ENCODE peak calls at places on chromosomes 13 and 19, in seven cellular contexts. K is HFF-Myc, H is astrocyte of the spinal cord, W is frontal cortex, V is HuH-7.5, Q is omental fat pad, D is lower leg skin. T is an unnamed sample.

GRCh38 chr19:32702010-32702409 is 10.4 kb downstream of the NUDT19 start:
- DNase-seq in K (no peak), H (no peak), W (no peak), V (no peak), Q (no peak), D (no peak), T (no peak)

GRCh38 chr19:15210323-15210774 is 9.6 kb upstream of the NOTCH3 start:
- DNase-seq in K (no peak), H (no peak), W (no peak), V (no peak), Q (no peak), D (no peak), T (no peak)

GRCh38 chr19:33214621-33215020 is 11.0 kb downstream of the SLC7A10 start:
- DNase-seq in K (no peak), H (peak; percentile 20), W (no peak), V (peak; percentile 78), Q (no peak), D (no peak), T (no peak)

GRCh38 chr13:46575321-46575721 is 22.4 kb downstream of the LRCH1 start:
- DNase-seq in K (no peak), H (no peak), W (no peak), V (no peak), Q (no peak), D (no peak), T (no peak)

GRCh38 chr13:37209621-37210020 is 104.2 kb upstream of the CSNK1A1L start:
- DNase-seq in K (no peak), H (no peak), W (no peak), V (no peak), Q (no peak), D (no peak), T (no peak)

GRCh38 chr19:18587561-18587960 is 1.0 kb upstream of the REX1BD start:
- DNase-seq in K (no peak), H (no peak), W (no peak), V (no peak), Q (no peak), D (no peak), T (no peak)

GRCh38 chr13:109779074-109779473 is 7.3 kb downstream of the IRS2 start:
- DNase-seq in K (no peak), H (peak; percentile 27), W (no peak), V (no peak), Q (no peak), D (no peak), T (no peak)

GRCh38 chr13:75052616-75053015 is 429.4 kb downstream of the TBC1D4 start:
- DNase-seq in K (no peak), H (no peak), W (no peak), V (no peak), Q (no peak), D (no peak), T (no peak)

GRCh38 chr19:12784871-12785430 is 6.3 kb upstream of the JUNB start:
- DNase-seq in K (no peak), H (peak; percentile 25), W (no peak), V (peak; percentile 26), Q (no peak), D (peak; percentile 27), T (no peak)

GRCh38 chr19:45275370-45275971 is 24.4 kb downstream of the MARK4 start:
- DNase-seq in K (peak; percentile 52), H (no peak), W (no peak), V (no peak), Q (no peak), D (no peak), T (no peak)

GRCh38 chr19:38151242-38151641 is 72.8 kb downstream of the DPF1 start:
- DNase-seq in K (no peak), H (no peak), W (no peak), V (no peak), Q (no peak), D (no peak), T (no peak)

GRCh38 chr13:99373436-99373835 is 66.2 kb upstream of the GPR183 start:
- DNase-seq in K (no peak), H (no peak), W (no peak), V (no peak), Q (no peak), D (no peak), T (no peak)

GRCh38 chr19:19591133-19591825 is 27.2 kb downstream of the PBX4 start:
- DNase-seq in K (peak; percentile 91), H (peak; percentile 89), W (no peak), V (no peak), Q (no peak), D (peak; percentile 80), T (peak; percentile 46)

GRCh38 chr19:50330365-50331078 is 1.3 kb upstream of the KCNC3 start:
- DNase-seq in K (no peak), H (no peak), W (peak; percentile 87), V (peak; percentile 42), Q (no peak), D (peak; percentile 43), T (peak; percentile 89)

GRCh38 chr13:104466016-104466415 is 1399.8 kb upstream of the SLC10A2 start:
- DNase-seq in K (no peak), H (no peak), W (no peak), V (no peak), Q (no peak), D (no peak), T (no peak)

GRCh38 chr13:101416181-101417042 is at the start of gene NALCN:
- DNase-seq in K (no peak), H (peak; percentile 27), W (peak; percentile 34), V (peak; percentile 7), Q (no peak), D (no peak), T (no peak)

GRCh38 chr19:32438751-32439150 is 33.2 kb downstream of the DPY19L3 start:
- DNase-seq in K (no peak), H (no peak), W (no peak), V (no peak), Q (no peak), D (no peak), T (no peak)

GRCh38 chr19:3982701-3983541 is 2.3 kb downstream of the EEF2 start:
- DNase-seq in K (no peak), H (peak; percentile 39), W (no peak), V (no peak), Q (no peak), D (peak; percentile 26), T (no peak)

GRCh38 chr13:72218966-72219365 is 352.0 kb upstream of the DACH1 start:
- DNase-seq in K (no peak), H (no peak), W (no peak), V (no peak), Q (no peak), D (no peak), T (no peak)

GRCh38 chr13:98761126-98761978 is 8.9 kb upstream of the SLC15A1 start:
- DNase-seq in K (no peak), H (peak; percentile 44), W (no peak), V (no peak), Q (no peak), D (no peak), T (no peak)

GRCh38 chr19:4338441-4339350 is at the start of gene STAP2:
- DNase-seq in K (no peak), H (no peak), W (no peak), V (no peak), Q (no peak), D (peak; percentile 58), T (no peak)

GRCh38 chr13:33649212-33649917 is 168.6 kb upstream of the RFC3 start:
- DNase-seq in K (no peak), H (peak; percentile 10), W (no peak), V (no peak), Q (no peak), D (no peak), T (no peak)

GRCh38 chr19:41541990-41542584 is 33.9 kb upstream of the CEACAM21 start:
- DNase-seq in K (no peak), H (peak; percentile 6), W (no peak), V (no peak), Q (peak; percentile 59), D (no peak), T (no peak)

GRCh38 chr19:40596608-40597328 is 4.4 kb upstream of the LTBP4 start:
- DNase-seq in K (no peak), H (peak; percentile 59), W (peak; percentile 78), V (peak; percentile 78), Q (no peak), D (no peak), T (no peak)

GRCh38 chr13:47598340-47598911 is 402.6 kb downstream of the SUCLA2 start:
- DNase-seq in K (no peak), H (peak; percentile 26), W (no peak), V (no peak), Q (no peak), D (no peak), T (no peak)

GRCh38 chr13:36986462-36987240 is 12.5 kb downstream of the ALG5 start:
- DNase-seq in K (peak; percentile 35), H (peak; percentile 42), W (no peak), V (no peak), Q (no peak), D (no peak), T (no peak)

GRCh38 chr13:27978301-27978968 is 9.3 kb upstream of the CDX2 start:
- DNase-seq in K (no peak), H (no peak), W (no peak), V (no peak), Q (no peak), D (no peak), T (no peak)

GRCh38 chr13:113935523-113935922 is 38.4 kb downstream of the C13orf46 start:
- DNase-seq in K (no peak), H (no peak), W (no peak), V (no peak), Q (no peak), D (no peak), T (no peak)

GRCh38 chr13:76647550-76647949 is 238.7 kb downstream of the KCTD12 start:
- DNase-seq in K (no peak), H (no peak), W (no peak), V (no peak), Q (no peak), D (no peak), T (no peak)

GRCh38 chr13:41311607-41312500 is 787 bp downstream of the NAA16 start:
- DNase-seq in K (no peak), H (peak; percentile 37), W (peak; percentile 37), V (peak; percentile 23), Q (peak; percentile 57), D (no peak), T (peak; percentile 23)

GRCh38 chr19:1848399-1849131 is at the start of gene REXO1:
- DNase-seq in K (peak; percentile 72), H (peak; percentile 97), W (peak; percentile 94), V (peak; percentile 95), Q (peak; percentile 97), D (peak; percentile 95), T (peak; percentile 96)

T was measured in stimulated activated naive B cell treated with anti-CD40 and anti-IgM and Interleukin-4, amounts not matched to agents 10 μg/mL and 1 μg/mL and 100 μg/mL, for 72 hours.